ENCODE peak calls at places on chromosomes 7 and 10, in four cellular contexts. K is Panc1; Q is CD8-positive, alpha-beta T cell; C is lower lobe of right lung. F is an unnamed sample.

GRCh38 chr7:95478139-95479037 is 7.4 kb upstream of the ASB4 start:
- DNase-seq in K (no peak), Q (no peak), C (no peak), F (no peak)

GRCh38 chr10:84333864-84334451 is 5.6 kb downstream of the CCSER2 start:
- DNase-seq in Q (peak; percentile 60), C (no peak), K (no peak), F (peak; percentile 58)

GRCh38 chr7:1672851-1673486 is 2.9 kb downstream of the ELFN1 start:
- DNase-seq in C (peak; percentile 33), Q (no peak), K (no peak), F (no peak)

GRCh38 chr7:101238226-101239182 is 902 bp upstream of the CLDN15 start:
- DNase-seq in C (no peak), K (no peak), Q (no peak), F (no peak)

GRCh38 chr7:46830-47140 is 145.6 kb upstream of the FAM20C start:
- DNase-seq in K (no peak), Q (no peak), C (no peak), F (no peak)

GRCh38 chr10:88386878-88387773 is 196.0 kb downstream of the RNLS start:
- DNase-seq in Q (no peak), C (no peak), K (no peak), F (peak; percentile 59)

GRCh38 chr7:34596887-34597286 is 61.1 kb upstream of the NPSR1 start:
- DNase-seq in C (no peak), Q (no peak), K (no peak), F (no peak)

GRCh38 chr10:14293516-14293915 is 37.2 kb downstream of the FRMD4A start:
- DNase-seq in C (no peak), K (no peak), Q (no peak), F (no peak)

GRCh38 chr7:130940326-130940725 is 206.3 kb upstream of the KLF14 start:
- DNase-seq in K (no peak), C (no peak), Q (no peak), F (no peak)

GRCh38 chr10:91410638-91411367 is 659 bp downstream of the HECTD2 start:
- DNase-seq in Q (no peak), C (no peak), K (no peak), F (no peak)

GRCh38 chr7:21844742-21845141 is 101.0 kb downstream of the CDCA7L start:
- DNase-seq in K (no peak), C (no peak), Q (no peak), F (no peak)

GRCh38 chr7:101860316-101861222 is 43.1 kb downstream of the CUX1 start:
- DNase-seq in Q (no peak), K (no peak), C (no peak), F (no peak)

DNA sequence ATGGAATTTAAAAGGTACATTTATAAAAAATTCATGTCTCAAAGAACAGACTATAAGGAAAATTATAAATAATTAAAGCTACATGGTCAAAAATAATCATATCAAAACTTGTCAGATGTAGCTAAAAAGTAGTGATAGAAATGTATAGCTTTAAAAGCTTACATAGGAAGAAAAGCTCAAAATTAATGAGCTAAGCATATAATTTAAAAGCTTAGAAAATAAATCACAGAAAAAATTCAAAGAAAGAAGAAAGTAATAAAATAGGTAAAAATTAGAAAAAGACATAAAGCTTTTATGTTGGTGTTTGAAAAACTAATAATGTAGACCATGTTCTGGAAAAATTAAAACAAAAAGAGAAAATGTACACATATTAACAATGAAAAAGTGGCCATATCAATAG is 5.3 kb downstream of the TCAF1 start:
- DNase-seq in K (no peak), C (no peak), Q (no peak), F (no peak)
- H3K4me1 ChIP-seq in K (peaks cover 20% of the 10 kb centered on the region), C (peaks cover 25% of the 10 kb centered on the region), Q (peaks cover 19% of the 10 kb centered on the region), F (peaks cover 14% of the 10 kb centered on the region)

GRCh38 chr7:116675812-116676355 is 3.9 kb downstream of the MET start:
- DNase-seq in C (no peak), Q (no peak), K (no peak), F (no peak)
- H3K4me1 ChIP-seq in C (peaks cover 10% of the 10 kb centered on the region), Q (no peaks in the 10 kb centered on the region), K (peaks cover 49% of the 10 kb centered on the region), F (peaks cover 3% of the 10 kb centered on the region)

GRCh38 chr7:25889765-25890164 is 262.2 kb upstream of the NFE2L3 start:
- DNase-seq in K (no peak), Q (no peak), C (no peak), F (no peak)

GRCh38 chr7:25886387-25887240 is 265.4 kb upstream of the NFE2L3 start:
- DNase-seq in K (no peak), Q (no peak), C (no peak), F (no peak)

GRCh38 chr7:25887266-25887665 is 264.7 kb upstream of the NFE2L3 start:
- DNase-seq in K (no peak), C (no peak), Q (no peak), F (no peak)

GRCh38 chr7:25885057-25885576 is 266.9 kb upstream of the NFE2L3 start:
- DNase-seq in K (no peak), C (no peak), Q (no peak), F (no peak)

DNA sequence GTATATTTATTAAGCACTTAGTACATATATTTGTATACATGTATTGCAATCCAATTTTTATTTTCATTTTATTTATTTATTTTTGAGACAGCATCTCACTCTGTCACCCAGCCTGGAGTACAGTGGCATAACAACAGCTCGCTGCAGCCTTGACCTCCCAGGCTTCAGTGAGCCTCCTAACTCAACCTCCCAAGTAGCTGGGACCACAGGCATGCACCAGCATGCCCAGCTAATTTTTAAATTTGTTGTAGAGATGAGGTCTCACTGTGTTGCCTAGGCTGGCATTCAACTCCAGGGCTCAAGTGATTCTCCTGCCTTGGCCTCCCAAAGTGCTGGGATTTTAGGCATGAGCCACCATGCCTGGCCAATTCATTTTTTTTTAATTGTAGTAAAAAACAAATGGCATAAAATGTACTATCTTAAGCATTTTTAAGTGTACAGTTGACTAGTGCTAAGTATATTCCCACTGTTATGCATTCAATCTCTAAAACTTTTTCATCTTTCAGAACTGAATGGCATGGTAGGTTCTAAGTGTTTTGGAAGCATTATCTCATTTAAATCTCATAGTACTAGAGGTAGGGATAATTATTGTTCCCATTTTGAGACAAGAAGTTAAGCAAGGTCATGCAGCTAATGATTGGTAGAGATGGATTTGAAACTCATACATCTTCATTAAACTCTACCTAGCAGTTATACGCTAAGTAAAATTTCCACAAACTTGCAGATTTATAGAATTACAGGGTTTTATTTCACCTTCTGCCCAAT is 264.0 kb upstream of the NFE2L3 start:
- DNase-seq in C (no peak), K (no peak), Q (no peak), F (no peak)
- H3K4me1 ChIP-seq in C (no peaks in the 10 kb centered on the region), K (peaks cover 4% of the 10 kb centered on the region), Q (no peaks in the 10 kb centered on the region), F (peaks cover 5% of the 10 kb centered on the region)

GRCh38 chr10:100894033-100894432 is 18.7 kb upstream of the SLF2 start:
- DNase-seq in K (no peak), Q (no peak), C (no peak), F (no peak)
- H3K4me1 ChIP-seq in K (peaks cover 6% of the 10 kb centered on the region), Q (no peaks in the 10 kb centered on the region), C (no peaks in the 10 kb centered on the region), F (no peaks in the 10 kb centered on the region)

GRCh38 chr10:79139124-79139835 is 70.5 kb downstream of the ZMIZ1 start:
- DNase-seq in K (no peak), Q (no peak), C (peak; percentile 69), F (no peak)

GRCh38 chr10:79142522-79143309 is 74.0 kb downstream of the ZMIZ1 start:
- DNase-seq in Q (no peak), K (no peak), C (no peak), F (no peak)

GRCh38 chr10:79142064-79142491 is 73.3 kb downstream of the ZMIZ1 start:
- DNase-seq in Q (no peak), C (no peak), K (no peak), F (no peak)

GRCh38 chr10:79140083-79140793 is 71.5 kb downstream of the ZMIZ1 start:
- DNase-seq in Q (no peak), K (no peak), C (no peak), F (no peak)

GRCh38 chr10:79140906-79141305 is 72.1 kb downstream of the ZMIZ1 start:
- DNase-seq in Q (no peak), C (no peak), K (no peak), F (no peak)
- H3K4me1 ChIP-seq in Q (peaks cover 67% of the 10 kb centered on the region), C (peaks cover 95% of the 10 kb centered on the region), K (no peaks in the 10 kb centered on the region), F (peaks cover 46% of the 10 kb centered on the region)

DNA sequence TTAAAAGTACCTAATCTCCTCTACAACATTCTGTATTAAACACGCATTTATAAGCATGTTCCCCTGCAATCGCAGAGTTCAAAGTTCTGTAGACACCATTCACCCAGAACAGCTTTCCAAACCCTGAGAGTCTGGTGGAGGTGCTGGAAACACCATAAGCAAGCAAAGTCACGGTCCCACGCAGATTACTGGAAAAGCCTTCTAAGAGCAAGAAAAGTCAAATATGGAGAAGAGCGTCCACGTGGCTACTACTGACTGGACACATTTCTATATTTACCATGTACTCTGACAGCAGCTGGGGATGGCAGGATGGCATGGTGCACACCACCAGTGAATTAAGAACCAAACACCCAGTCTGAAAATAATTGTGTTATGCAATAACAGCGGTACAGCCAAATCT is 97.7 kb downstream of the PARD3 start:
- DNase-seq in C (no peak), K (no peak), Q (no peak), F (no peak)
- H3K4me1 ChIP-seq in C (peaks cover 49% of the 10 kb centered on the region), K (peaks cover 20% of the 10 kb centered on the region), Q (no peaks in the 10 kb centered on the region), F (no peaks in the 10 kb centered on the region)